ENCODE peak calls at places on chromosomes 7 and 10, in four cellular contexts. Q is left ventricle myocardium inferior; N is tibial artery; K is CD4-positive, CD25-positive, alpha-beta regulatory T cell. Y is an unnamed sample. For H3K4me1 and H3K36me3, the result is how much of the 10 kb centered on the place peaks cover.

GRCh38 chr7:135748770-135749169 is at the start of gene FAM180A:
- DNase-seq in Q (peak), N (peak), K (no peak), Y (no peak)

GRCh38 chr10:78552261-78552811 is 516.4 kb upstream of the ZMIZ1 start:
- DNase-seq in Q (peak), N (peak), K (no peak), Y (no peak)

GRCh38 chr7:79236352-79237028 is 217.0 kb downstream of the MAGI2 start:
- DNase-seq in Q (no peak), N (no peak), K (no peak), Y (no peak)

GRCh38 chr7:149090397-149091195 is at the start of gene ZNF786:
- DNase-seq in Q (peak), N (peak), K (peak), Y (peak)

GRCh38 chr7:24757799-24758275 is 573 bp upstream of the GSDME start:
- DNase-seq in Q (no peak), N (no peak), K (no peak), Y (peak)

GRCh38 chr7:3747452-3747851 is 446.4 kb downstream of the SDK1 start:
- DNase-seq in Q (no peak), N (no peak), K (no peak), Y (no peak)

GRCh38 chr7:121562274-121562673 is 166.2 kb upstream of the FAM3C start:
- DNase-seq in Q (no peak), N (no peak), K (no peak), Y (no peak)

GRCh38 chr10:98316661-98317060 is 48.7 kb upstream of the LOXL4 start:
- DNase-seq in Q (no peak), N (no peak), K (no peak), Y (no peak)

GRCh38 chr7:151386301-151387160 is 23.3 kb downstream of the WDR86 start:
- DNase-seq in Q (peak), N (no peak), K (no peak), Y (no peak)

GRCh38 chr10:115831025-115831424 is 442.0 kb downstream of the GFRA1 start:
- DNase-seq in Q (no peak), N (no peak), K (no peak), Y (no peak)
- H3K4me1 ChIP-seq in Q (under half), N (under half), K (under half), Y (under half)

DNA sequence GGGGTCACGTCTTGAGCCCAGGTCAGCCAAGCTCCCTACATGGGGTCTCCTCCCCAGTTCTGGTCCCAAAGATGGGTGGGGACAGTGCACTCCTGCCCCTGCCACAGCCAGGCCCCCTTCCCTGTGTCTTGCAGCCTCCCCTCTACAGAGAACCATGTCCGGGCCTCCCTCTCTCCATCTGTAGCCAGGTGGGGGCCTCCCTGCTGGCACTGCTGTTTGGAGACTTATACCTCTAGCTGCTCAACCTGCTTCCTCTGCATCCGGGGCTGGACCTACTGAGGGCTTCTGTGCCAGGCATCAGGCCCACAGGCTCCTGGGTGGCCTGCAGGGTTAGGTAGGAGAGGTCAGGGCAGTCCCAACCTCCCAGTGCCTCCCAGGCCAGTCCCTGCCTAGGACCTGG is 7.9 kb downstream of the SH2B2 start:
- DNase-seq in Q (no peak), N (no peak), K (no peak), Y (no peak)
- H3K27ac ChIP-seq in Q (no peak), N (no peak), K (no peak), Y (no peak)

GRCh38 chr7:73503229-73503628 is 18.9 kb downstream of the BAZ1B start:
- DNase-seq in Q (no peak), N (no peak), K (no peak), Y (no peak)
- H3K36me3 ChIP-seq in Q (half or more), N (half or more), K (half or more), Y (half or more)

GRCh38 chr10:103241262-103242011 is 4.2 kb upstream of the RPEL1 start:
- DNase-seq in Q (no peak), N (peak), K (peak), Y (no peak)

GRCh38 chr10:103246328-103246727 is 641 bp downstream of the RPEL1 start:
- DNase-seq in Q (no peak), N (no peak), K (no peak), Y (no peak)

GRCh38 chr10:103244663-103245271 is 920 bp upstream of the RPEL1 start:
- DNase-seq in Q (peak), N (peak), K (peak), Y (peak)
- H3K4me1 ChIP-seq in Q (under half), N (under half), K (under half), Y (under half)

DNA sequence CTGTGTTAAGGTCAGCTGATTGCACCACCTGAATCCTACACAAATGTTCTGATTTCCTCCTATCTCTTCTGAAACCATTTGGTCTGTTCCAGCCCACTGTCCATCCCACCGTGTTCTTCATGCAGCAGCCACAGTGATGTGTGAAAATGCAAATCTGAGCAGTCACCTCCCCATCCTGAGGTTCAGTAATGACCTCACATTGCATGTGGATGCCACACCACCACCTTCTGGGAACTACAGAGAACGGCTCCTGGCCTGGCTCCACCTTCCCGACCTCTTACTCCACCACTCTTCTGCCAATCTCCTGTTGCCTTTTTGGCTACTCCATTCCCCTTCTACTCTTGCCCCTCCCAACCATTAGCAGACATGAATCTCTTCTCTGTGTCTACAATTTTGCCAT is 244.4 kb downstream of the TNS3 start:
- DNase-seq in Q (peak), N (no peak), K (no peak), Y (no peak)
- H3K27ac ChIP-seq in Q (peak), N (no peak), K (no peak), Y (no peak)

GRCh38 chr7:159061674-159062212 is 82.9 kb downstream of the VIPR2 start:
- DNase-seq in Q (no peak), N (no peak), K (no peak), Y (no peak)

GRCh38 chr7:159061209-159061608 is 83.5 kb downstream of the VIPR2 start:
- DNase-seq in Q (no peak), N (no peak), K (no peak), Y (no peak)

GRCh38 chr7:159062596-159062995 is 82.1 kb downstream of the VIPR2 start:
- DNase-seq in Q (no peak), N (no peak), K (no peak), Y (no peak)

GRCh38 chr7:159059629-159060028 is 85.0 kb downstream of the VIPR2 start:
- DNase-seq in Q (no peak), N (no peak), K (no peak), Y (no peak)

GRCh38 chr7:159060440-159060839 is 84.2 kb downstream of the VIPR2 start:
- DNase-seq in Q (no peak), N (no peak), K (no peak), Y (no peak)
- H3K36me3 ChIP-seq in Q (under half), N (under half), K (under half), Y (under half)

DNA sequence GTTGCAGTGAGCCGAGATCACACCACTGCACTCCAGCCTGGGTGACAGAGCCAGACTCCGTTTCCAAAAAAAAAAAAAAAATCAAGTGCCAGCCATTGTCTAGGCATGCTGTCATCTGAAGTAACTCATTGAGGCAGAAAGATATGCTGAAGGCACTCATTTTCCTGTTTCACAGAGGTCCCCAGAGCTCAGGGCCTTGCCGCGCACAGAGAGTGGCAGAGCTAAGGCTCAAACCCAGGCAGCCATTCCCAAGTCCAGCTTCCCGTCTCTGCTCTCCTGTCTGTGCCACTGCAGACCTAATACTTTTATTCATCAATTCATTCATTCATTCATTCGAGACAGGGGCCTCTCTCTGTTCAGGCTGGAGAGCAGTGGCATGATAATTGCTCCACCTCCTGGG is 3.5 kb downstream of the GRIFIN start:
- DNase-seq in Q (no peak), N (no peak), K (no peak), Y (no peak)
- H3K4me1 ChIP-seq in Q (under half), N (under half), K (under half), Y (under half)

Y was measured in SJCRH30.